ENCODE peak calls at places on chromosomes 13 and 19, in eight cellular contexts. M is tibial nerve, D is AG09309, S is right atrium auricular region, F is endodermal cell, R is ascending aorta, Y is thyroid gland, K is GM12865. U is an unnamed sample.

GRCh38 chr13:79810671-79811070 is 329.7 kb downstream of the NDFIP2 start:
- DNase-seq in K (peak), F (no peak), M (no peak), S (no peak), Y (no peak), R (no peak), D (peak), U (no peak)

GRCh38 chr13:66492479-66492878 is 737.7 kb downstream of the PCDH9 start:
- DNase-seq in F (peak), K (peak), D (no peak), R (no peak), Y (no peak), S (no peak), M (no peak), U (no peak)

GRCh38 chr19:7868671-7869452 is 5.3 kb downstream of the PRR36 start:
- DNase-seq in Y (peak), S (no peak), F (peak), M (peak), D (no peak), K (peak), R (no peak), U (peak)

GRCh38 chr19:4337906-4338440 is 654 bp downstream of the STAP2 start:
- DNase-seq in M (no peak), K (no peak), Y (peak), D (no peak), S (no peak), R (no peak), F (peak), U (no peak)

GRCh38 chr19:4922530-4923378 is 13.5 kb downstream of the UHRF1 start:
- DNase-seq in K (no peak), D (no peak), F (no peak), Y (no peak), R (no peak), S (no peak), M (no peak), U (no peak)

GRCh38 chr19:34505321-34506025 is 23.9 kb downstream of the WTIP start:
- DNase-seq in F (no peak), M (no peak), K (no peak), Y (no peak), D (no peak), S (no peak), R (no peak), U (no peak)

GRCh38 chr13:28718186-28718537 is 608 bp downstream of the SLC46A3 start:
- DNase-seq in Y (no peak), R (no peak), K (no peak), M (peak), F (no peak), S (no peak), D (no peak), U (no peak)

GRCh38 chr13:43433691-43434121 is 353.1 kb downstream of the ENOX1 start:
- DNase-seq in K (no peak), F (no peak), M (no peak), D (no peak), Y (no peak), R (no peak), S (no peak), U (no peak)

GRCh38 chr19:57302727-57303401 is 17.4 kb upstream of the ZNF543 start:
- DNase-seq in Y (no peak), S (no peak), F (peak), D (no peak), R (no peak), K (no peak), M (no peak), U (no peak)

GRCh38 chr19:524062-524674 is 7.4 kb upstream of the CDC34 start:
- DNase-seq in R (no peak), Y (no peak), D (no peak), F (no peak), S (no peak), K (no peak), M (no peak), U (no peak)

GRCh38 chr13:29593605-29594297 is 1.7 kb downstream of the SLC7A1 start:
- DNase-seq in R (no peak), M (no peak), D (no peak), K (no peak), Y (no peak), F (no peak), S (no peak), U (no peak)

GRCh38 chr13:40342461-40342860 is 324.0 kb downstream of the FOXO1 start:
- DNase-seq in F (no peak), D (no peak), Y (no peak), M (no peak), S (no peak), K (no peak), R (no peak), U (no peak)

GRCh38 chr19:35247526-35248309 is 1.1 kb upstream of the LSR start:
- DNase-seq in M (no peak), Y (peak), R (no peak), K (peak), D (no peak), S (peak), F (peak), U (peak)

GRCh38 chr19:41206926-41207750 is 11.9 kb upstream of the AXL start:
- DNase-seq in K (no peak), M (peak), F (no peak), Y (peak), S (peak), D (no peak), R (no peak), U (no peak)

GRCh38 chr13:100089633-100090032 is 740 bp downstream of the PCCA start:
- DNase-seq in D (no peak), R (no peak), M (no peak), S (no peak), K (peak), F (no peak), Y (no peak), U (no peak)

GRCh38 chr19:3135961-3136683 is at the start of gene GNA15:
- DNase-seq in S (no peak), K (peak), M (no peak), D (no peak), R (no peak), Y (no peak), F (peak), U (no peak)

GRCh38 chr13:20969182-20969581 is 66.6 kb upstream of the XPO4 start:
- DNase-seq in K (peak), S (no peak), R (no peak), F (no peak), Y (no peak), M (no peak), D (no peak), U (no peak)

GRCh38 chr19:47609885-47610545 is 1.1 kb downstream of the BICRA start:
- DNase-seq in R (no peak), S (no peak), M (no peak), D (no peak), Y (peak), K (peak), F (peak), U (no peak)

GRCh38 chr19:46607441-46607841 is 6.3 kb downstream of the CALM3 start:
- DNase-seq in M (no peak), D (no peak), R (no peak), Y (no peak), S (peak), F (peak), K (no peak), U (no peak)

GRCh38 chr13:75217949-75218348 is 264.0 kb downstream of the TBC1D4 start:
- DNase-seq in F (no peak), K (no peak), D (peak), Y (no peak), R (no peak), M (no peak), S (no peak), U (no peak)

GRCh38 chr13:21777166-21777565 is 106.3 kb downstream of the FGF9 start:
- DNase-seq in K (no peak), Y (no peak), S (no peak), R (no peak), F (no peak), M (no peak), D (no peak), U (no peak)

DNA sequence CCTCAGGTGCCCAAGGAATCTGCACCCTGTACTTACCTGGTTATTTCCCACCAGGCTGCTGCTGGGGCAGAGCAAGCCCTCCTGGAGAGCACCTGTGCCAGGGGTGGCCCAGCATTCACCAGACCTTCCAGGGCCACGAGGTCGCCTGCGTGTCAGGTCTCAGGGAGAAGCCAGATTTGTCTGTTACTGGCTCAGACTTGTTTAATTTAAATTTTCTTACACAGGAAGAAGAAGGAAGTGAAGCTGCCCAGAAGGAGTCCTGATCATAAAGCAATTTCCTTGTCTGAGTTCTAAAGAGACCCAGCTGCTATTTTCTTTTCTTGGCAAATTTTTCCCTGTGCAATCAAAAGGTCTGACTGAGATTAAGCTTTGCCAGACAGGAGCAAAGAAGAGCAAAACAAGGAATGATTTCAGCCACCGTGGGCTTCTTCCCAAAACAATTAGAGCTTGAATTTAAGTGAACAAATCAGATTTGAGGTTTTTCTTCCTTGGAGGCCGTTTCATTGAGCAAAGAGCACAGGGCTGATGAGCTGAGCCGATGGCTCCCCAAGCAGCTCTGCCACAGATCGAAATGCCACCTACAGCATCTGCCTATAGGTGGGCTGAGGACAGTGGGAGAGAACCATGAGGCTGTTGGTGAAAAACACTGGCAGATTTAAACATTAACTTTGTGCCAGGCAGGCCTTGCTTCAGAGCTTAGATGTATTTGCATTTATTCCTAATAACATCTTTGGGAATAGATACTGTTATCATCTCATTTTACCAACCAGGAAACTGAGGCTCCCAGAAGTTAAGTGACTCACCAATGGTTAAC is 40.2 kb downstream of the HSPH1 start:
- DNase-seq in K (no peak), M (peak), D (no peak), S (no peak), R (no peak), F (no peak), Y (no peak), U (no peak)
- H3K4me3 ChIP-seq in K (no peak), M (no peak), D (no peak), S (no peak), R (no peak), F (no peak), Y (no peak), U (no peak)

DNA sequence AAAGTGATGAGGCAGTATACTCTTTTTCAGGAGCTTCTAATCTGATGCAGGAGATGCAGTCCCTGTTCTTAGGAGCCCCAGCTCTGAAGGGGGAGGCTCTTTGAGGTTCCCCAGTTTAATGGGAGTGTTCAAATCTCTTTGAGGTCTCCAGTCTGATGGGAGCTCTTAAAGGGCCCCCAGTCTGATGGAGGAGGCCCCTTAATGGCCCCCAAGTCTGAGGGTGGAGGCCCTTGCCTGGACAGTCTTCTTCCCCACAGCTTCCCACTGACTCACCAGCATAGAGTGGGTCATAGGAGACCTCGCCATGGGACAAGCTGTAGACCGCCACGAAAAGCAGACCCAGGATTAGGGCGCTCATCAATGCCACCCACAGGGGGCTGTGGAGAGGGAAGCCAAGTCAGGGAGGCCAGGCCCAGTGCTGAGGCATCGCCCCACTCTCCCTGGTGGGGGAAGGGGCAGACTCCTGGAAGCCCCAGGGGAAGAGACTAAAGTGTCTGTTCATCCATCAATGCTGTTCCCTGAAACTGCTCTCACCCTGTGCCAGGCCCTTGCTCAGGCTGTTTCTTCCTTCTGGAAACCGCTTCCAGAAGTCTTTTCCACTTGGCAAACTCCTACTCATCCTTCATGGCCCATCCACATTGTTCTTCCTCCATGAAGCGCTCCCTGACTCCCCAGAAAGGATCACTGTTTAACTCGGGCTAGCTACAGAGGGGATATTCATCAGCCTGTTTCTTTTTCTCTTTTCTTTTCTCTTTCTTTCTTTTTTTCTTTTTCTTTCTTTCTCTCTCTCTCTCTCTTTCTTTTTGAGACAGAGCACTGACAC is 2.1 kb downstream of the TM6SF2 start:
- DNase-seq in R (no peak), D (no peak), K (no peak), M (no peak), F (no peak), Y (no peak), S (no peak), U (no peak)
- TF ChIP-seq CTCF in R (no peak), D (no peak), K (no peak), M (no peak), F (no peak), Y (no peak), S (no peak), U (no peak)

DNA sequence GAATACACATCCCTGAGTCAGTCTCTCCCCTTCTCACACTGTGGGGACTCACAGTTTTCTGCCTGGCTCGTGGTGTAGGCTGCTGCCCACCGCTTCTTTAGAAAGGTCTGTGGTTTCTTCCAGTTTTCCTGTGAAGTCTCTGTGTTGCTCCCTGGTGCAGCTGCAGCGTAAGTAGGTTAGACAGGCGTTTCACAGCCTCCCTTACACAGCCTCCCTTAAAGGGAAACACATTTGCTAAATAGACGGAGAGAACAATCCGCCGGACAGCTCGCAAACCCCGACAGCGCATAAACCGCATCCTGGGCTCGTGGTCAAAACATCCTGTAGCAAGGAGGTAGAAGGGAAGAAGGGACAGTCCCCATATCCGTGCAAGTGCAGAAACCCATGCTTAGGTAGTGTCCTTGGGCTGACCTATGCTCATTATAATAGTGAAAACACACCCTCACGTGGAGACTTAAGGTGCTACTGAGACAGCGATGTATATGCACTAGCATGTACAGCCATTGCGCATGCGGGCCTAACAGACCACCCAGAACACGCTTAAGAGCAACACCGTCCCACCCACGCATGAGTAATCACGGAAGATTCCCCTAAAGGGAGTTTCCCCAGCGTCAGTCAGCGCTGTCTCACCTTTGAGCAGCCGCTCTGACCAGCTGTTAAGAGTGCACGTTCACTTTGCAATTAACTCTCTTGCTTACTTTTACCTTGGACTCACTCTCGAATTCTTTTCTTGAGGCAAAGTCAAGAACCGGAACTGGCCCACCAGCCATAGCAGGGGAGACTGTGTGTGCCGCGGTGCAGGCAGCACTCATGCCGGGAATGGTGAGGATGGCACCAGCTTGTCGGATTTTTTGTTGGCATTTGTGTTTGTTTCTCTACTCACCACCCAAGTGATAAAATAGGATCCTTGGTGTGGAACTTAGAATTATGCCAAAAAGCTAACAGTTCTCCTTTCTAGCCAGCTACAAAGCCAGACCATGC is 16.6 kb downstream of the SIGLEC8 start:
- DNase-seq in Y (peak), R (no peak), K (peak), D (no peak), M (no peak), F (no peak), S (no peak), U (peak)
- H3K4me3 ChIP-seq in Y (no peak), R (no peak), K (peak), D (no peak), M (no peak), F (no peak), S (no peak), U (peak)

GRCh38 chr13:88142653-88143052 is 471.5 kb downstream of the SLITRK5 start:
- DNase-seq in R (no peak), M (no peak), D (no peak), Y (no peak), K (no peak), F (no peak), S (no peak), U (no peak)

DNA sequence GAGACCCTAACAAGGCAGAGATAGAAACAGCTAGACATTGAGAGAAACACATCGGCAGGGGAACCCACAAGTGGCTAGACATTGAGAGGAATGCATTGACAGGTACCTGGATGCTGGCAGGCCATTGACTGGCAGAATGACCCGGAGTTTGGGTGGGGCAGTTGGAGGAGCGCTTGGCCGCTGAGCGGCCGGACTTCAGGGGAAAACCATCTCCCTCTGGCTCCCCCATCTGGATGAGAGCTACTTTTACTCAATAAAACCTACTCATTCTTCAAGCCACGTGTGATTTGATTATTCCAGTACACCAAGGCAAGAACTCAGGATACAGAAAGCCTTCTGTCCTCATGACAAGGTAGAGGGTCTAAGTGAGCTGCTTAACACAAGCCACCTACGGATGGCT is 473.4 kb downstream of the SLITRK5 start:
- DNase-seq in F (peak), Y (no peak), K (no peak), R (no peak), D (no peak), S (no peak), M (no peak), U (no peak)
- TF ChIP-seq CTCF in F (peak), Y (no peak), K (no peak), R (no peak), D (no peak), S (no peak), M (no peak), U (no peak)

GRCh38 chr13:76683168-76683567 is 203.0 kb downstream of the KCTD12 start:
- DNase-seq in S (no peak), K (no peak), F (no peak), D (no peak), M (no peak), R (no peak), Y (no peak), U (no peak)
- H3K4me3 ChIP-seq in S (no peak), K (no peak), F (no peak), D (no peak), M (no peak), R (no peak), Y (no peak), U (no peak)

GRCh38 chr13:41544824-41545707 is 87.7 kb downstream of the RGCC start:
- DNase-seq in M (no peak), D (no peak), R (no peak), Y (no peak), K (no peak), S (no peak), F (no peak), U (no peak)
- TF ChIP-seq CTCF in M (no peak), D (no peak), R (no peak), Y (no peak), K (no peak), S (no peak), F (no peak), U (no peak)

GRCh38 chr19:14267224-14267741 is 61.3 kb upstream of the ADGRL1 start:
- DNase-seq in D (no peak), S (no peak), K (no peak), M (no peak), F (no peak), R (no peak), Y (no peak), U (no peak)

GRCh38 chr19:14265285-14266036 is 59.5 kb upstream of the ADGRL1 start:
- DNase-seq in F (peak), Y (no peak), K (no peak), R (no peak), S (no peak), M (no peak), D (no peak), U (no peak)
- H3K4me3 ChIP-seq in F (peak), Y (no peak), K (no peak), R (no peak), S (no peak), M (no peak), D (no peak), U (no peak)

DNA sequence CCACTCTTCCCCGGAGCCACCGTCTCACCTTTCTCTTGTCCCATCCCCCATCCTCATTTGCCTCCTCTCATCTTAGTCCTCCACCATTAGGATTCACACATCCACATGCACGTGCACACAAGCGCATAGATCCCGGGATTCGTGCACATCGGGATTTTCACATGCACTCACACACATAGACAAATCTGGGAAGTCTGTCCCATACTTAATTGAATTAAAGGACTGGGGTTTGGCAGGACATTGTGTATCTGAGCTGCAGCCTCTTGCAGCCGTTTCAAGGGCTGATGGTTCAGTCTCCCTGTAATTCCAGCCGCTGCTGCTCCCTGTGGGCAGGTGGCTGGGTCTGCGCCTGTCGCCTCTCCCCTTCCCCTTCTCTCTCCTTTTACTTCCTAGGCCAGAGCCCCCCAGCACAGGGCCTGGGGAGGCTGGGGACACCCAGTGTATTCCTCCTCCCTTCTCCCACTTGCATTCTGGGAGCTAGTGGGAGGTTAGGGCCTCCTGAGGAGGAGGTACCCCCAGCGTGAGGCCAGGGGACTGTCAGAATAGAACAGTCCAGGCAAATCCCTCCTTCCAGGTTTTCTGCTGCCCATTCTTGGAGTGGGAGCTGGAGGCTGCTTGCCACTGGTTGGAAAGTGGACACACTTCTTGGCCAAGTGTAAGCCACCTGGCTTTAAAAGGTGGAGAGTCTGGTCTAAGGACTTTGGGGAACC is 43.6 kb downstream of the LYL1 start:
- DNase-seq in M (peak), Y (no peak), F (peak), D (no peak), R (no peak), S (no peak), K (no peak), U (no peak)
- TF ChIP-seq CTCF in M (peak), Y (no peak), F (peak), D (peak), R (no peak), S (no peak), K (no peak), U (no peak)

GRCh38 chr19:32373614-32374295 is 28.3 kb downstream of the ZNF507 start:
- DNase-seq in Y (peak), M (no peak), R (no peak), K (no peak), D (peak), S (peak), F (no peak), U (no peak)
- H3K4me3 ChIP-seq in Y (no peak), M (no peak), R (no peak), K (no peak), D (no peak), S (no peak), F (no peak), U (no peak)

U was measured in GM12864.